ENCODE peak calls at places on chromosomes 4 and X, in eight cellular contexts. H, L, J, X, R, N, D and M are unnamed samples.
A peak's percentile ranks its signal among the peaks of the same experiment; 100 is the strongest.

GRCh38 chr4:51885371-51885770 is 42.4 kb downstream of the DCUN1D4 start:
- DNase-seq in N (no peak), H (peak; percentile 24), D (no peak), X (no peak), J (no peak), R (peak; percentile 32), L (no peak), M (no peak)

GRCh38 chrX:12657881-12658280 is 133.3 kb upstream of the PRPS2 start:
- DNase-seq in R (no peak), N (no peak), D (no peak), H (no peak), L (no peak), J (no peak), X (no peak), M (no peak)

GRCh38 chr4:81723927-81724587 is 252.3 kb upstream of the RASGEF1B start:
- DNase-seq in X (peak; percentile 21), D (peak; percentile 21), N (no peak), L (no peak), H (peak; percentile 34), R (no peak), J (no peak), M (no peak)

GRCh38 chr4:24799544-24800272 is 4.3 kb downstream of the SOD3 start:
- DNase-seq in D (no peak), N (no peak), X (no peak), H (no peak), L (no peak), R (no peak), J (no peak), M (peak; percentile 72)

GRCh38 chr4:123853651-123854050 is 457.1 kb downstream of the SPRY1 start:
- DNase-seq in L (no peak), D (no peak), N (no peak), X (no peak), J (no peak), R (no peak), H (no peak), M (no peak)

GRCh38 chrX:71909956-71910355 is 689 bp upstream of the NHSL2 start:
- DNase-seq in N (no peak), H (peak; percentile 9), J (no peak), X (peak; percentile 56), R (no peak), D (no peak), L (no peak), M (no peak)

GRCh38 chr4:61202638-61203495 is 2.7 kb downstream of the ADGRL3 start:
- DNase-seq in L (no peak), X (no peak), J (no peak), H (peak; percentile 78), N (no peak), D (no peak), R (no peak), M (no peak)

GRCh38 chr4:142282870-142283431 is 563.1 kb downstream of the INPP4B start:
- DNase-seq in N (no peak), L (no peak), H (peak; percentile 17), R (peak; percentile 17), J (no peak), X (no peak), D (no peak), M (no peak)

GRCh38 chr4:48261288-48261687 is 8.3 kb downstream of the TEC start:
- DNase-seq in D (no peak), J (no peak), R (no peak), X (no peak), H (no peak), L (no peak), N (no peak), M (no peak)

GRCh38 chrX:72100824-72101351 is 30.8 kb downstream of the RTL5 start:
- DNase-seq in H (peak; percentile 38), D (peak; percentile 69), L (peak; percentile 44), R (peak; percentile 92), N (peak; percentile 26), X (no peak), J (no peak), M (no peak)

GRCh38 chr4:113248320-113248719 is 198.9 kb downstream of the ANK2 start:
- DNase-seq in R (no peak), D (no peak), N (no peak), X (no peak), L (no peak), H (no peak), J (no peak), M (no peak)

GRCh38 chr4:67721770-67722597 is 21.0 kb upstream of the UBA6 start:
- DNase-seq in D (no peak), R (no peak), J (no peak), X (no peak), L (no peak), N (no peak), H (no peak), M (no peak)

GRCh38 chr4:140061883-140062282 is 92.1 kb downstream of the MAML3 start:
- DNase-seq in J (no peak), D (no peak), X (no peak), N (no peak), H (no peak), R (no peak), L (no peak), M (no peak)

GRCh38 chr4:22356996-22357596 is 158.8 kb downstream of the ADGRA3 start:
- DNase-seq in N (no peak), H (peak; percentile 20), L (no peak), R (peak; percentile 43), D (no peak), X (no peak), J (no peak), M (no peak)

GRCh38 chrX:130097507-130098201 is 12.6 kb downstream of the ELF4 start:
- DNase-seq in H (no peak), X (no peak), L (no peak), N (no peak), R (no peak), J (no peak), D (peak; percentile 26), M (peak; percentile 77)

GRCh38 chrX:2342281-2342688 is 158.5 kb downstream of the DHRSX start:
- DNase-seq in J (no peak), R (no peak), L (no peak), N (no peak), H (no peak), D (no peak), X (no peak), M (no peak)

GRCh38 chr4:152680988-152681731 is 1.4 kb upstream of the TMEM154 start:
- DNase-seq in L (no peak), D (no peak), H (no peak), J (peak; percentile 73), N (no peak), X (no peak), R (no peak), M (no peak)